ENCODE peak calls at places on chromosomes 11 and 22, in five cellular contexts. B is sigmoid colon, D is endothelial cell of umbilical vein, V is pancreas, Y is fibroblast of pulmonary artery. G is an unnamed sample.
A peak's percentile ranks its signal among the peaks of the same experiment; 100 is the strongest.

GRCh38 chr11:64947202-64947814 is 11.6 kb upstream of the GPHA2 start:
- DNase-seq in B (no peak), D (peak; percentile 25), V (no peak), Y (peak; percentile 25), G (no peak)

GRCh38 chr11:3803726-3804510 is 4.4 kb upstream of the PGAP2 start:
- DNase-seq in B (no peak), D (no peak), V (peak; percentile 11), Y (no peak), G (no peak)

GRCh38 chr11:127521413-127521812 is 520.8 kb upstream of the KIRREL3 start:
- DNase-seq in B (no peak), D (no peak), V (no peak), Y (no peak), G (no peak)

GRCh38 chr22:19142394-19142793 is 2.1 kb downstream of the ESS2 start:
- DNase-seq in B (no peak), D (no peak), V (no peak), Y (no peak), G (no peak)

GRCh38 chr22:50271519-50271970 is 1.4 kb upstream of the MAPK11 start:
- DNase-seq in B (no peak), D (peak; percentile 47), V (peak; percentile 79), Y (peak; percentile 59), G (no peak)

GRCh38 chr11:45650166-45651095 is 15.0 kb downstream of the CHST1 start:
- DNase-seq in B (peak; percentile 50), D (no peak), V (no peak), Y (no peak), G (no peak)

GRCh38 chr11:102914238-102915043 is 39.7 kb upstream of the MMP12 start:
- DNase-seq in B (peak; percentile 66), D (peak; percentile 53), V (no peak), Y (peak; percentile 67), G (peak; percentile 40)

GRCh38 chr11:27153136-27153535 is 112.5 kb downstream of the BBOX1 start:
- DNase-seq in B (no peak), D (no peak), V (no peak), Y (no peak), G (no peak)

GRCh38 chr22:50481440-50482106 is at the start of gene ADM2:
- DNase-seq in B (no peak), D (no peak), V (peak; percentile 82), Y (no peak), G (no peak)

DNA sequence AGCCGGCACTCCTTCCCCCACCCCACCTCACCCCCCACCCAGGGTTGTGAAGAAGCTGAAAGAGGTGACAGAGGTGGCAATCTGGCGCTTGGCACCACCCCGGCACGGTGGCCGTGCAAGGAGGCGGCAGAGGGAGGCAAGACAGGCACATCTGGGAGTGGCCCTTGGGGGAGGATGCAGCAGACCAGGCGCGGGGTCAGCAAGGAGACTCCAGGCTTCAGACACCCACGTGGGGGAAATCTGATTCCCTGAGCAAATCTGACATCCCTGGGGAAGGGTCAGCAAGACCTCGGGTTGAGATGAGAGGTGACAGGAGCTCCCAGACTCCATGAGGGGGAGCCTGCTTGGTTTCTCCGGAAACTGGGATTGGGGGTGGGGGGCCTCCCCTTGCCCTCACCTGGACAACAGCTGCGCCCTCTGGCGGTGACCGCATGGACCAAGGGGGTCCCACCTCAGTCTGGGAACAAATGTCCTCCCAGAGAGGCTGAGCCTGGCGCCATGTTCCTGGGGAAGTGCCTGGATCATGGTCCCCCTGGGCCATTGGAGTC is 4.0 kb upstream of the RCOR2 start:
- DNase-seq in B (no peak), D (no peak), V (no peak), Y (no peak), G (no peak)
- H3K4me3 ChIP-seq in B (no peak overlapping the region), D (no peak overlapping the region), V (no peak overlapping the region), Y (no peak overlapping the region), G (no peak overlapping the region)

GRCh38 chr11:119094816-119095065 is 6.9 kb downstream of the DPAGT1 start:
- DNase-seq in B (peak; percentile 94), D (peak; percentile 82), V (peak; percentile 90), Y (peak; percentile 87), G (peak; percentile 91)

GRCh38 chr11:119093666-119093950 is 8.0 kb downstream of the DPAGT1 start:
- DNase-seq in B (no peak), D (no peak), V (no peak), Y (no peak), G (no peak)

GRCh38 chr11:119093951-119094815 is 7.5 kb downstream of the DPAGT1 start:
- DNase-seq in B (no peak), D (peak; percentile 63), V (peak; percentile 79), Y (peak; percentile 45), G (peak; percentile 73)

GRCh38 chr11:119091966-119092879 is 7.5 kb downstream of the HMBS start:
- DNase-seq in B (no peak), D (no peak), V (no peak), Y (no peak), G (no peak)

DNA sequence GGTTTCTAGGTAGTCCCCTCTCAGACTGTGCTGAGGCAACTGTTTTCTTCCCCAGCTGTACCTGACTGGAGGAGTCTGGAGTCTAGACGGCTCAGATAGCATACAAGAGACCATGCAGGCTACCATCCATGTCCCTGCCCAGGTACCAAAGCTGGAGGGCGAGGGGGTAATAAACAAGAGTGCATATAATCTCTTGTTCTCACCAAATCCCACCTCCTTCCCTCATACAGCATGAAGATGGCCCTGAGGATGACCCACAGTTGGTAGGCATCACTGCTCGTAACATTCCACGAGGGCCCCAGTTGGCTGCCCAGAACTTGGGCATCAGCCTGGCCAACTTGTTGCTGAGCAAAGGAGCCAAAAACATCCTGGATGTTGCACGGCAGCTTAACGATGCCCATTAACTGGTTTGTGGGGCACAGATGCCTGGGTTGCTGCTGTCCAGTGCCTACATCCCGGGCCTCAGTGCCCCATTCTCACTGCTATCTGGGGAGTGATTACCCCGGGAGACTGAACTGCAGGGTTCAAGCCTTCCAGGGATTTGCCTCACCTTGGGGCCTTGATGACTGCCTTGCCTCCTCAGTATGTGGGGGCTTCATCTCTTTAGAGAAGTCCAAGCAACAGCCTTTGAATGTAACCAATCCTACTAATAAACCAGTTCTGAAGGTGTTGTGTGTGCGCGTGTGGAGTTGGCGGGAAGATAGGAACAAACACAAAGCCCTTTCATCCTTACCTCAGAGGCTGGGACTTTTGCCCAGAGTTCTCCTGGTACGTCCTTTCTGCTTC is 8.4 kb downstream of the HMBS start:
- DNase-seq in B (peak; percentile 59), D (peak; percentile 18), V (no peak), Y (no peak), G (no peak)
- H3K4me3 ChIP-seq in B (no peak overlapping the region), D (peak overlapping the region; percentile 70), V (no peak overlapping the region), Y (peak overlapping the region; percentile 73), G (no peak overlapping the region)

GRCh38 chr11:94549166-94549565 is 5.4 kb downstream of the FUT4 start:
- DNase-seq in B (no peak), D (no peak), V (no peak), Y (no peak), G (no peak)
- H3K4me3 ChIP-seq in B (no peak overlapping the region), D (no peak overlapping the region), V (no peak overlapping the region), Y (no peak overlapping the region), G (no peak overlapping the region)

DNA sequence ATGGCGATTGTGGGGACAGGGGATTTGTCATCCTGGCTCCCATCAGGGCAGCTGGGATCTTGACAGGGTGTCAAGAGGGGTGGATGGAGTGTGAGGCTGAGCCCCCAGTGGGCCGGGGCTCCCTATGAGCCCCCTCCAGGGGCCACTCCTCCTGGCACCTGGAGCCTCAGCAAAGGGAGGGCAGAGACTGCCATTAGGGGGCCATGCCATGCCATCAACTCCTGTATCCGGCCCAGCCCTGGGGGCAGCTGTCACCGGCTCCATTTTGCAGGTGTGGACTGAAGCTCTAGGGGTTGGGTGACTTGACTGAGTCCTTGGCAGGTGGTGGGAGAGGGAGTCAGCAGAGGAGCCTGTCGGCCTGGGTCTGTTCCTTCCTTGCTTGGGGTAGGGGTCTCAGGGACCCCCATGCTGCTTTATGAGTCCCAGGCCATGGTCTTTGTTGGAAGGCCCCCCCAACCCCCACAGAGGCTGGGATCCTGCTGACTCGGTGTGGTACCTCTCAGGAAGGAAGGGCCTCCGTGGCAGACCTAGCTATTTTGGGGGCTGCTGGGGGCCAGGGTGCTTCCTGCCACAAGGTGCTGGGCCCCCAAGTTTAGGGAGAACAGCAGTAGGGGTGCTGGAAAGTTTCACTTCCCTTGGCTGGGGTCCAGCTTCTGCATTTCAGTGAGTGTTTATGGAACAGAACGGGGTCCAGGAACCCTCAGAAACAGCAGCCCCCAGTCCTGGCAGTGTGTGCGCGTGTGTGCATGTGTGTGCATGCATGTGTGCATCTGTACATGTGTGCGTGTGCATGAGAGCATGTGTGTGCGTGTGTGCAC is 1.5 kb downstream of the ACY3 start:
- DNase-seq in B (peak; percentile 61), D (no peak), V (no peak), Y (no peak), G (no peak)
- H3K4me3 ChIP-seq in B (no peak overlapping the region), D (no peak overlapping the region), V (no peak overlapping the region), Y (no peak overlapping the region), G (no peak overlapping the region)

GRCh38 chr11:69985331-69985653 is 92.8 kb upstream of the ANO1 start:
- DNase-seq in B (no peak), D (no peak), V (no peak), Y (no peak), G (no peak)

GRCh38 chr11:69984457-69985261 is 93.5 kb upstream of the ANO1 start:
- DNase-seq in B (no peak), D (no peak), V (no peak), Y (no peak), G (no peak)

GRCh38 chr11:69986421-69987229 is 91.5 kb upstream of the ANO1 start:
- DNase-seq in B (no peak), D (no peak), V (no peak), Y (no peak), G (no peak)

GRCh38 chr11:69983897-69984438 is 94.1 kb upstream of the ANO1 start:
- DNase-seq in B (no peak), D (no peak), V (no peak), Y (no peak), G (no peak)

DNA sequence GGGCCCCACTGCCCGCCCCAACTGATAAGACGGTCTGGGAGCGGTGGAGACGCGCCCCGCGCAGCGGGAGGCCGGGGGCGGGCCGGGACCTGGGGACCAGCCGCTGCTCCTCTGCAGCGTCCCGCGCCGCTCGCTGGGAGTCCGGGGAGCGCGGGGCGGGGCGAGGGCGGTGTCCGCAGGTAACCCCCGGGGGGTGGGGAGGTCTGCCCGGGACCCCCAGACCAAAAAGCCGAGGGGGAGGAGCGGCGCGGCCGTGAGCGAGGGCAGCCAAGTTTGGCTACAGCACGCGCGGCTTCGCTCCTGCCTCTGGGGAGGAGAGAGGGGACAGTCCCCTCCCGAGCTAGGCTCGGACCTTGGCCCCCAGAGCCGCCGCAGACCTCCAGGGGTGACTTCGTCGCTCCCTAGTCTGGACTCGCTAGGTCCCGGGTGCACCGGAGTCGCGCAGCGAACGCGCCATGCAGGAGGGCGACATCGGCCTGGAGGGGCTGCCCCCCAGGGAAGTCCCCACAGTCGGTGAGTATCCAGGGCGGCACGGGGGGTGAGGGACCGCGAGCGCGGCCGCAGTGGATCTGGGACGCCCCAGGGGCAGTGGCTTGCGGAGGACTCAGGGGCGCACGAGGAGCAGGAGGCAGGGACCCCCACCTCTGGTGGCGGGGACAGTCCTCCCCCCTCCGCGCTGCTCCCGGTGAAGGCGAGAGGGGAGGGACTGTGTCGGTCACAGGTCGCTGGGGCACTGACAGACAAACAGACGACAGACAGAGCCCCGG is 92.3 kb upstream of the ANO1 start:
- DNase-seq in B (no peak), D (no peak), V (no peak), Y (no peak), G (no peak)
- H3K4me3 ChIP-seq in B (peak overlapping the region; percentile 8), D (no peak overlapping the region), V (no peak overlapping the region), Y (no peak overlapping the region), G (no peak overlapping the region)